ENCODE peak calls at places on chromosomes 2 and 18, in ten cellular contexts. N, G, A, Y, Z, T, K, L, V and H are unnamed samples. For H3K9me3, the result is how much of the 10 kb centered on the place peaks cover.

GRCh38 chr2:150125188-150125587 is 362.3 kb downstream of the RND3 start:
- DNase-seq in N (no peak), G (no peak), A (no peak), Y (no peak), Z (no peak), T (no peak), K (no peak), L (no peak), V (no peak), H (no peak)

GRCh38 chr18:51127664-51128063 is 69.8 kb downstream of the MEX3C start:
- DNase-seq in N (no peak), G (no peak), A (no peak), Y (no peak), Z (no peak), T (no peak), K (no peak), L (no peak), V (no peak), H (no peak)

GRCh38 chr18:44725300-44726096 is 44.8 kb downstream of the SETBP1 start:
- DNase-seq in N (no peak), G (no peak), A (no peak), Y (peak), Z (peak), T (peak), K (no peak), L (peak), V (peak), H (no peak)

GRCh38 chr2:52879561-52879960 is 888.0 kb upstream of the CHAC2 start:
- DNase-seq in N (no peak), G (no peak), A (no peak), Y (no peak), Z (no peak), T (no peak), K (no peak), L (no peak), V (no peak), H (no peak)

GRCh38 chr2:188695953-188696352 is 278.2 kb upstream of the COL3A1 start:
- DNase-seq in N (no peak), G (no peak), A (no peak), Y (no peak), Z (no peak), T (peak), K (no peak), L (no peak), V (no peak), H (no peak)

GRCh38 chr2:134450114-134450513 is 196.2 kb downstream of the MGAT5 start:
- DNase-seq in N (no peak), G (no peak), A (peak), Y (no peak), Z (no peak), T (no peak), K (no peak), L (no peak), V (no peak), H (no peak)

GRCh38 chr2:146351689-146352088 is 1493.1 kb upstream of the ACVR2A start:
- DNase-seq in N (no peak), G (no peak), A (no peak), Y (no peak), Z (no peak), T (no peak), K (no peak), L (no peak), V (no peak), H (no peak)

GRCh38 chr2:42978175-42978886 is 185.9 kb upstream of the HAAO start:
- DNase-seq in N (no peak), G (no peak), A (peak), Y (no peak), Z (no peak), T (no peak), K (no peak), L (peak), V (no peak), H (no peak)

GRCh38 chr2:174454566-174454965 is 32.3 kb downstream of the GPR155 start:
- DNase-seq in N (no peak), G (no peak), A (no peak), Y (no peak), Z (no peak), T (no peak), K (no peak), L (no peak), V (no peak), H (no peak)

GRCh38 chr2:228446732-228447131 is 265.2 kb upstream of the SPHKAP start:
- DNase-seq in N (no peak), G (no peak), A (no peak), Y (no peak), Z (no peak), T (no peak), K (no peak), L (no peak), V (no peak), H (no peak)

GRCh38 chr2:100999995-101000394 is 2.1 kb upstream of the RPL31 start:
- DNase-seq in N (no peak), G (no peak), A (no peak), Y (no peak), Z (no peak), T (no peak), K (no peak), L (no peak), V (no peak), H (no peak)

GRCh38 chr2:172179045-172179742 is 76.5 kb upstream of the DLX2 start:
- DNase-seq in N (no peak), G (no peak), A (no peak), Y (no peak), Z (no peak), T (peak), K (no peak), L (no peak), V (no peak), H (no peak)

GRCh38 chr2:226888378-226888915 is 52.6 kb downstream of the RHBDD1 start:
- DNase-seq in N (no peak), G (no peak), A (no peak), Y (no peak), Z (no peak), T (no peak), K (no peak), L (no peak), V (no peak), H (no peak)

GRCh38 chr18:67705748-67706147 is 189.2 kb upstream of the DSEL start:
- DNase-seq in N (no peak), G (no peak), A (no peak), Y (no peak), Z (no peak), T (peak), K (no peak), L (no peak), V (no peak), H (no peak)

GRCh38 chr2:13046557-13047165 is 329.9 kb downstream of the TRIB2 start:
- DNase-seq in N (no peak), G (peak), A (no peak), Y (no peak), Z (no peak), T (peak), K (no peak), L (no peak), V (no peak), H (no peak)

GRCh38 chr2:28296243-28296642 is 96.4 kb upstream of the FOSL2 start:
- DNase-seq in N (no peak), G (peak), A (no peak), Y (no peak), Z (no peak), T (peak), K (no peak), L (no peak), V (no peak), H (no peak)

GRCh38 chr2:100978582-100979051 is 23.5 kb upstream of the RPL31 start:
- DNase-seq in N (peak), G (no peak), A (peak), Y (peak), Z (no peak), T (no peak), K (no peak), L (peak), V (no peak), H (no peak)

GRCh38 chr18:56999823-57000222 is 147.1 kb upstream of the BOD1L2 start:
- DNase-seq in N (no peak), G (no peak), A (no peak), Y (no peak), Z (no peak), T (no peak), K (no peak), L (no peak), V (no peak), H (no peak)

GRCh38 chr2:101251844-101252407 is 760 bp upstream of the CNOT11 start:
- DNase-seq in N (no peak), G (peak), A (no peak), Y (no peak), Z (no peak), T (peak), K (no peak), L (no peak), V (no peak), H (no peak)

GRCh38 chr18:76354348-76354747 is 140.7 kb downstream of the ZNF516 start:
- DNase-seq in N (no peak), G (no peak), A (no peak), Y (no peak), Z (no peak), T (peak), K (no peak), L (peak), V (no peak), H (no peak)

GRCh38 chr18:60372598-60372997 is at the start of gene MC4R:
- DNase-seq in N (no peak), G (peak), A (no peak), Y (peak), Z (no peak), T (peak), K (peak), L (no peak), V (peak), H (no peak)

GRCh38 chr2:229641676-229642075 is 72.7 kb downstream of the DNER start:
- DNase-seq in N (no peak), G (no peak), A (no peak), Y (no peak), Z (no peak), T (no peak), K (no peak), L (no peak), V (no peak), H (no peak)

GRCh38 chr18:48955528-48956261 is 4.9 kb upstream of the SMAD7 start:
- DNase-seq in N (peak), G (no peak), A (peak), Y (peak), Z (peak), T (no peak), K (no peak), L (peak), V (peak), H (no peak)

GRCh38 chr2:119407430-119408220 is 24.0 kb upstream of the TMEM37 start:
- DNase-seq in N (no peak), G (peak), A (no peak), Y (no peak), Z (no peak), T (peak), K (peak), L (no peak), V (peak), H (no peak)

GRCh38 chr2:136238214-136238551 is 120.2 kb upstream of the CXCR4 start:
- DNase-seq in N (no peak), G (no peak), A (no peak), Y (no peak), Z (no peak), T (peak), K (no peak), L (no peak), V (no peak), H (no peak)

GRCh38 chr18:76977108-76977621 is 154.8 kb downstream of the ZNF236 start:
- DNase-seq in N (no peak), G (no peak), A (no peak), Y (no peak), Z (no peak), T (no peak), K (peak), L (no peak), V (no peak), H (no peak)

GRCh38 chr18:50817898-50818250 is 1.9 kb downstream of the MRO start:
- DNase-seq in N (no peak), G (no peak), A (no peak), Y (no peak), Z (no peak), T (no peak), K (no peak), L (no peak), V (no peak), H (no peak)

GRCh38 chr18:14965553-14965952 is 217.6 kb downstream of the ANKRD30B start:
- DNase-seq in N (no peak), G (no peak), A (no peak), Y (no peak), Z (no peak), T (no peak), K (no peak), L (no peak), V (no peak), H (no peak)
- H3K9me3 ChIP-seq in N (under half), G (under half), A (under half), Y (under half), Z (under half), T (under half), K (under half), L (under half), V (under half), H (under half)

DNA sequence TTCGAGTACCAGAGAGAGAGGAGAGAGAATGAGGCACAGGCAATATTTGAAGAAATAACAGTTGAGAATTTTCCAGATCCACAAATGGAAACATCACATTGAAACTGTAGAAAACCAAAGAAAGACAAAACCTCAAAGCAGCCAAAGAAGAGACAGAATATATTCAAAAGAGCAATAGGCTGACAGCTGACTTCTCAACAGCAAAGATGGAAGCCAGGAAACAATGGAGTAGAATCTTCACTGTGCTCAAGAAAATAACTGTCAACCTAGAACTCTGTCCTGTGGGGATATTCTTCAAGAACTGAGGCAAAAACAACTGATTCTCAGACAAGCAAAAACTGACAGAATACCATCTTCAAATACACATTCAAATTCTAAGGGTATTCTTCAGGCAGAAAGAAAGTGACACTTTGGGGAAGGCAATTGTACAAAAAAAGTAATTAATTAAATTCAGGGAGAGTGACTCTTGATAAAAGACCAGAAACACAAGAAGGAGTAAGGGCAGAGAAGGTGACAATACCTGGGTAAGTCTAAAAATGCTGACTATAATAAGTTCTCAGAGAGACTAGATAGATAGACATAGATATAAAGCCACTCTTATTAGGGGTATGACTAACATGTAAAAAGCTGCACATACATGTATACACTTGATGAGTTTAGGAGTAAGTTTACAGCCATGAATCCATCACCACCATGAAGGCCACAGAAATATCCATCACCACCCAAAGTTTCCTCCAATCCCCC is 25.6 kb downstream of the ANKMY1 start:
- DNase-seq in N (no peak), G (no peak), A (no peak), Y (no peak), Z (no peak), T (no peak), K (no peak), L (no peak), V (no peak), H (no peak)
- H3K9me3 ChIP-seq in N (under half), G (under half), A (under half), Y (under half), Z (under half), T (under half), K (under half), L (under half), V (under half), H (under half)

GRCh38 chr2:239832995-239833727 is 192.0 kb downstream of the NDUFA10 start:
- DNase-seq in N (no peak), G (no peak), A (peak), Y (no peak), Z (no peak), T (no peak), K (no peak), L (peak), V (peak), H (no peak)
- H3K9me3 ChIP-seq in N (under half), G (under half), A (under half), Y (under half), Z (under half), T (under half), K (under half), L (under half), V (under half), H (under half)

DNA sequence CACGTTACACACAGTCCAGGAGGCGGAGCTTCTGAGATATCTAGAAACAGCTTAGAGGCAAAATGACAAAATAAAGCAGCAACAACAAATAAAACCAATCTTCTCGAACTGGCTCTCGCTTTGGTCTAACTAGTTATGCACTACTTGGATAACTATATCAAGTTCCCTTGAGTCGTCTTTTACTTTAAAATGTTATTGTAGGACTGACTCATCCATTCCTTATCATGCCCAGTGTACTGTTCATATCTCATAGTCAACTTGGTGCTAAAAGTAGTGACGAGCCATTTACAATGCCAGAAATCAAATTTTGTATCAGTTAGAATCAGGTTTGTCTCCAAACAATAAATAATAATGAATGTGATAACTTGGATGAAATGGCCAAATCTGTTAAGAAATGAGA is 102.5 kb upstream of the SLC35G4 start:
- DNase-seq in N (no peak), G (no peak), A (no peak), Y (no peak), Z (no peak), T (no peak), K (no peak), L (no peak), V (no peak), H (no peak)
- H3K9me3 ChIP-seq in N (under half), G (under half), A (under half), Y (under half), Z (under half), T (under half), K (under half), L (under half), V (under half), H (under half)

DNA sequence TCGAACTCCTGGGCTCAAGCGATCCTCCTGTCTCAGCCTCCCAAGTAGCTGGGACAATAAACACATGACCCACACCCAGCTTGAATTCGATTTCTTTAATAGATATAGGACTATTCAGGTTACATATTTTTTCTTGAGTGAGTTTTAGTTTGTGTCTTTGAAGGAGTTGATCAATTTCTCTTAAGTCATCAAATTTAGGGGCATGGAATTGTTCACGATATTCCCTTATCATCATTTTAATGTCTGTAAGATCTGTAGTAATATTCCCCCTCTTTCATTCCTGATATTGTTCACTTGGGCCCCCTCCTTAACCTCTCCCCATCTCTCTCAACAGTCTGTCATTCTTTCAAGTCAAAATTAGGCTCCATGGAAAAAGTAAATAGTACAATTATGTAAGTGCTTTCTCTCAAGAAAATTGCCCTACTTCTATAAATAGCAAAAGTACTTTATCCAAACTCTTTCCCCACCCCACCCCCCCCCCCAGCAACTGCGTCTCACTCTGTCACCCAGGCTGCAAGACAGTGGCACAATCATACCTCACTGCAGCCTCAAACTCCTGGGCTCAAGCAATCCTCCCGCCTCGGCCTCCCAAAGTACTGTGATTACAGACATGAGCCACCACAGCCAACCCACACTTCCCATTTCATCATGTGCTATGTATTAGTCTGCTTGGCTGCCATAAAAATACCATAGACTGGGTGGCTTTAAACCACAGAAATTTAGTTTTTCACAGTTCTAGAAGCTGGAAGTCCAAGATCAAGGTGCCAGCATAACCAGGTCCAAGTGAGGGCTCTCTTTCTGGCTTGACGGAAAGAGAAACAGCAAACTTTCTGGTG is 20.1 kb downstream of the WDR33 start:
- DNase-seq in N (no peak), G (no peak), A (no peak), Y (no peak), Z (no peak), T (no peak), K (no peak), L (no peak), V (no peak), H (no peak)
- H3K9me3 ChIP-seq in N (under half), G (under half), A (under half), Y (under half), Z (under half), T (under half), K (under half), L (under half), V (under half), H (under half)

GRCh38 chr18:78436110-78436509 is 543.5 kb upstream of the SALL3 start:
- DNase-seq in N (no peak), G (no peak), A (no peak), Y (no peak), Z (no peak), T (no peak), K (no peak), L (no peak), V (no peak), H (no peak)

GRCh38 chr18:78431606-78432005 is 548.0 kb upstream of the SALL3 start:
- DNase-seq in N (no peak), G (no peak), A (no peak), Y (no peak), Z (no peak), T (no peak), K (no peak), L (no peak), V (no peak), H (no peak)

GRCh38 chr18:78429127-78430108 is 550.2 kb upstream of the SALL3 start:
- DNase-seq in N (no peak), G (no peak), A (no peak), Y (no peak), Z (no peak), T (no peak), K (no peak), L (no peak), V (no peak), H (no peak)

GRCh38 chr18:78427081-78427480 is 552.5 kb upstream of the SALL3 start:
- DNase-seq in N (no peak), G (no peak), A (no peak), Y (no peak), Z (no peak), T (no peak), K (no peak), L (no peak), V (no peak), H (no peak)

GRCh38 chr18:78430171-78430857 is 549.3 kb upstream of the SALL3 start:
- DNase-seq in N (no peak), G (no peak), A (no peak), Y (no peak), Z (no peak), T (no peak), K (no peak), L (no peak), V (no peak), H (no peak)
- H3K9me3 ChIP-seq in N (under half), G (under half), A (under half), Y (under half), Z (under half), T (under half), K (under half), L (under half), V (under half), H (under half)